ENCODE peak calls at places on chromosomes 16 and 17, in nine cellular contexts. S, G, A, Z, B, W, U, C and K are unnamed samples.

GRCh38 chr17:48194097-48194550 is 86.6 kb downstream of the SNX11 start:
- DNase-seq in A (no peak), S (no peak), G (no peak), Z (no peak), U (no peak), W (no peak), B (no peak), C (no peak), K (no peak)

GRCh38 chr17:37160940-37161339 is 212.2 kb downstream of the AATF start:
- DNase-seq in S (peak), U (no peak), C (no peak), A (no peak), Z (no peak), W (no peak), G (peak), B (no peak), K (no peak)

GRCh38 chr17:2929881-2930533 is 133.4 kb downstream of the OR1D5 start:
- DNase-seq in S (peak), Z (no peak), C (peak), B (no peak), A (no peak), U (peak), G (peak), W (no peak), K (peak)

GRCh38 chr17:69655902-69656301 is 241.4 kb downstream of the MAP2K6 start:
- DNase-seq in U (no peak), A (no peak), W (no peak), S (no peak), C (no peak), G (no peak), B (no peak), Z (no peak), K (no peak)

GRCh38 chr16:1816396-1817275 is 10.0 kb downstream of the HAGH start:
- DNase-seq in B (no peak), U (no peak), C (no peak), S (no peak), W (no peak), A (no peak), Z (no peak), G (no peak), K (no peak)

GRCh38 chr17:80254396-80255241 is 6.0 kb upstream of the RNF213 start:
- DNase-seq in C (no peak), W (no peak), A (no peak), U (no peak), G (peak), Z (no peak), S (peak), B (no peak), K (peak)

GRCh38 chr17:70168044-70168978 is 1.0 kb upstream of the KCNJ2 start:
- DNase-seq in G (peak), A (peak), B (no peak), Z (no peak), W (peak), S (peak), U (peak), C (peak), K (peak)

GRCh38 chr17:13429201-13429600 is 172.5 kb downstream of the HS3ST3A1 start:
- DNase-seq in U (no peak), Z (peak), G (peak), B (no peak), W (no peak), A (no peak), S (peak), C (no peak), K (no peak)

GRCh38 chr17:77840156-77840555 is 118.3 kb upstream of the TNRC6C start:
- DNase-seq in W (no peak), C (no peak), A (no peak), U (no peak), B (no peak), G (peak), Z (no peak), S (no peak), K (no peak)

GRCh38 chr16:81752225-81752875 is 26.7 kb upstream of the PLCG2 start:
- DNase-seq in S (no peak), U (no peak), W (no peak), Z (no peak), A (no peak), C (no peak), G (peak), B (no peak), K (peak)
- TF ChIP-seq CTCF in S (no peak), U (no peak), W (no peak), Z (no peak), A (no peak), C (no peak), G (no peak), B (no peak), K (no peak)

GRCh38 chr17:7885357-7886226 is 3.0 kb upstream of the CHD3 start:
- DNase-seq in A (peak), Z (peak), W (peak), B (peak), U (peak), S (no peak), G (peak), C (peak), K (peak)

GRCh38 chr17:7887482-7888183 is 956 bp upstream of the CHD3 start:
- DNase-seq in C (peak), G (peak), W (peak), B (peak), S (peak), U (peak), A (peak), Z (peak), K (peak)

GRCh38 chr17:7888184-7888920 is at the start of gene CHD3:
- DNase-seq in C (no peak), U (peak), G (peak), Z (no peak), B (peak), S (no peak), A (no peak), W (no peak), K (no peak)

GRCh38 chr17:7886227-7887037 is 2.2 kb upstream of the CHD3 start:
- DNase-seq in G (peak), A (peak), U (peak), W (no peak), C (peak), S (no peak), B (peak), Z (no peak), K (peak)

GRCh38 chr17:7887038-7887481 is 1.5 kb upstream of the CHD3 start:
- DNase-seq in W (no peak), B (no peak), Z (no peak), S (no peak), C (no peak), U (peak), G (no peak), A (no peak), K (no peak)
- TF ChIP-seq CTCF in W (no peak), B (no peak), Z (no peak), S (no peak), C (no peak), U (no peak), G (no peak), A (no peak), K (no peak)

GRCh38 chr16:3879887-3880564 is 487 bp downstream of the CREBBP start:
- DNase-seq in C (peak), G (peak), W (peak), U (peak), A (peak), B (peak), Z (peak), S (peak), K (peak)
- TF ChIP-seq CTCF in C (no peak), G (no peak), W (no peak), U (no peak), A (peak), B (no peak), Z (peak), S (no peak), K (peak)

GRCh38 chr17:18320301-18320700 is 5.2 kb downstream of the SMCR8 start:
- DNase-seq in A (no peak), W (no peak), U (no peak), B (no peak), S (no peak), Z (no peak), G (no peak), C (no peak), K (no peak)

GRCh38 chr17:18321309-18321708 is 6.2 kb downstream of the SMCR8 start:
- DNase-seq in G (no peak), U (peak), Z (no peak), C (no peak), W (no peak), S (peak), B (no peak), A (no peak), K (no peak)

GRCh38 chr17:18318771-18319450 is 3.8 kb downstream of the SMCR8 start:
- DNase-seq in S (no peak), W (no peak), C (no peak), A (no peak), B (no peak), Z (no peak), G (no peak), U (no peak), K (no peak)

GRCh38 chr17:18318122-18318521 is 3.0 kb downstream of the SMCR8 start:
- DNase-seq in U (no peak), B (no peak), Z (no peak), A (no peak), S (peak), G (no peak), C (no peak), W (no peak), K (no peak)

DNA sequence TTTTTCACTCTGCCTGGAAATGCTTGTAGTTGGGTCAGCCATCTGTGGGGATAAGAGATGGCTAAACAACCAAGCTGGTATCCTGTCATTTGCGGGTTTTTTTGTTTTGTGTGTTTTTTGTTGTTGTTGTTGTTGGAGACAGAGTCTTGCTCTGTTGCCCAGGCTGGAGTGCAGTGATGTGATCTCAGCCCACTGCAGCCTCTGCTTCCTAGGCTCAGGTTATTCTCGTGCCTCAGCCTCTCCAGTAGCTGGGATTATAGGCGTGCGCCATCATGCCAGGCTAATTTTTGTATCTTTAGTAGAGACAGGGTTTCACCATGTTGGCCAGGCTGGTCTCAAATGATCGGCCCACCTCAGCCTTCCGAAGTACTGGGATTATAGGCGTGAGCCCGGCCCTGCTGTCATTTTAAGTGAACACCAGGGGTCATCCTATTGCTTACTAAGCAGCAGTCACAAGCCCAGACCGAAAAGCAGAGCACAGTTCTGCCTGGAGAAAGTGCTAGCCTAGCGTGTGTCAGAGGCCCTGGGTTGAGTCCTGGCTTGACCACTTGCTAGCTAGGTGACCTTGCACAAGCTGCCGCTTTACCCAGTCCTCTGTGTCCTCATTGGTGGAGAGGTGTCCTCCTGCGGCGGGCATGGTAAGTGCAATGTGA is 4.6 kb downstream of the SMCR8 start:
- DNase-seq in Z (no peak), S (peak), C (peak), B (no peak), A (no peak), U (peak), G (peak), W (no peak), K (no peak)
- TF ChIP-seq CTCF in Z (peak), S (peak), C (peak), B (peak), A (peak), U (peak), G (peak), W (peak), K (no peak)

GRCh38 chr16:31179747-31180458 is at the start of gene FUS:
- DNase-seq in G (peak), S (peak), C (peak), Z (peak), W (peak), B (peak), U (peak), A (peak), K (peak)
- TF ChIP-seq CTCF in G (no peak), S (no peak), C (no peak), Z (no peak), W (no peak), B (no peak), U (no peak), A (no peak), K (no peak)